ENCODE peak calls at places on chromosomes 13 and 19, in four cellular contexts. Q, C, A and Y are unnamed samples.

GRCh38 chr13:65149687-65150086 is 2080.4 kb downstream of the PCDH9 start:
- DNase-seq in Q (no peak), C (no peak), A (no peak), Y (peak)

GRCh38 chr13:31328549-31329229 is 128.9 kb downstream of the B3GLCT start:
- DNase-seq in Q (no peak), C (no peak), A (no peak), Y (no peak)

GRCh38 chr13:47545206-47545605 is 455.9 kb downstream of the SUCLA2 start:
- DNase-seq in Q (no peak), C (no peak), A (no peak), Y (no peak)

GRCh38 chr19:14003279-14004051 is 2.7 kb downstream of the RFX1 start:
- DNase-seq in Q (no peak), C (no peak), A (no peak), Y (no peak)

GRCh38 chr13:31998131-31998530 is 33.4 kb upstream of the FRY start:
- DNase-seq in Q (no peak), C (no peak), A (no peak), Y (no peak)

GRCh38 chr19:17829855-17830566 is 8.7 kb upstream of the INSL3 start:
- DNase-seq in Q (no peak), C (peak), A (no peak), Y (peak)

GRCh38 chr13:113532156-113532806 is 41.8 kb upstream of the DCUN1D2 start:
- DNase-seq in Q (no peak), C (no peak), A (no peak), Y (peak)

GRCh38 chr19:7744871-7745270 is 2.5 kb downstream of the CD209 start:
- DNase-seq in Q (no peak), C (no peak), A (no peak), Y (no peak)

GRCh38 chr13:77267362-77267761 is 59.5 kb downstream of the MYCBP2 start:
- DNase-seq in Q (no peak), C (no peak), A (no peak), Y (no peak)

GRCh38 chr19:51097166-51097736 is 11.0 kb downstream of the CTU1 start:
- DNase-seq in Q (no peak), C (peak), A (peak), Y (peak)

GRCh38 chr19:57099199-57099661 is 20.6 kb upstream of the USP29 start:
- DNase-seq in Q (no peak), C (peak), A (peak), Y (peak)

GRCh38 chr13:32587774-32588165 is 1.5 kb downstream of the PDS5B start:
- DNase-seq in Q (no peak), C (no peak), A (peak), Y (no peak)

GRCh38 chr19:19371056-19371455 is 34.4 kb upstream of the GATAD2A start:
- DNase-seq in Q (no peak), C (no peak), A (no peak), Y (no peak)

GRCh38 chr19:51402117-51402516 is 11.7 kb upstream of the C19orf84 start:
- DNase-seq in Q (no peak), C (no peak), A (no peak), Y (no peak)

GRCh38 chr13:93172109-93172508 is 54.5 kb upstream of the GPC6 start:
- DNase-seq in Q (no peak), C (no peak), A (peak), Y (peak)

GRCh38 chr19:10228925-10229324 is 2.2 kb downstream of the S1PR2 start:
- DNase-seq in Q (no peak), C (peak), A (peak), Y (peak)

GRCh38 chr19:1851581-1852293 is 3.5 kb upstream of the REXO1 start:
- DNase-seq in Q (no peak), C (no peak), A (no peak), Y (no peak)

GRCh38 chr19:19460258-19460731 is 54.8 kb downstream of the GATAD2A start:
- DNase-seq in Q (no peak), C (no peak), A (no peak), Y (no peak)

GRCh38 chr19:10858204-10858828 is 10.1 kb downstream of the C19orf38 start:
- DNase-seq in Q (no peak), C (peak), A (no peak), Y (peak)

GRCh38 chr19:34017024-34017423 is 155.3 kb upstream of the LSM14A start:
- DNase-seq in Q (no peak), C (no peak), A (no peak), Y (no peak)

GRCh38 chr19:39553082-39553652 is 13.2 kb upstream of the EID2 start:
- DNase-seq in Q (no peak), C (no peak), A (no peak), Y (no peak)

GRCh38 chr13:107819071-107819470 is 396.3 kb downstream of the LIG4 start:
- DNase-seq in Q (no peak), C (no peak), A (no peak), Y (no peak)
- TF ChIP-seq NR2C2 in Q (no peak), C (no peak), A (no peak), Y (no peak)

GRCh38 chr13:67152123-67152522 is 78.0 kb downstream of the PCDH9 start:
- DNase-seq in Q (no peak), C (no peak), A (no peak), Y (no peak)
- TF ChIP-seq USF2 in Q (no peak), C (no peak), A (no peak), Y (no peak)

GRCh38 chr13:52067237-52067636 is 42.7 kb downstream of the UTP14C start:
- DNase-seq in Q (no peak), C (no peak), A (peak), Y (no peak)

GRCh38 chr13:52070929-52071523 is 46.5 kb downstream of the UTP14C start:
- DNase-seq in Q (no peak), C (peak), A (peak), Y (no peak)
- TF ChIP-seq NR2C2 in Q (no peak), C (no peak), A (no peak), Y (no peak)

DNA sequence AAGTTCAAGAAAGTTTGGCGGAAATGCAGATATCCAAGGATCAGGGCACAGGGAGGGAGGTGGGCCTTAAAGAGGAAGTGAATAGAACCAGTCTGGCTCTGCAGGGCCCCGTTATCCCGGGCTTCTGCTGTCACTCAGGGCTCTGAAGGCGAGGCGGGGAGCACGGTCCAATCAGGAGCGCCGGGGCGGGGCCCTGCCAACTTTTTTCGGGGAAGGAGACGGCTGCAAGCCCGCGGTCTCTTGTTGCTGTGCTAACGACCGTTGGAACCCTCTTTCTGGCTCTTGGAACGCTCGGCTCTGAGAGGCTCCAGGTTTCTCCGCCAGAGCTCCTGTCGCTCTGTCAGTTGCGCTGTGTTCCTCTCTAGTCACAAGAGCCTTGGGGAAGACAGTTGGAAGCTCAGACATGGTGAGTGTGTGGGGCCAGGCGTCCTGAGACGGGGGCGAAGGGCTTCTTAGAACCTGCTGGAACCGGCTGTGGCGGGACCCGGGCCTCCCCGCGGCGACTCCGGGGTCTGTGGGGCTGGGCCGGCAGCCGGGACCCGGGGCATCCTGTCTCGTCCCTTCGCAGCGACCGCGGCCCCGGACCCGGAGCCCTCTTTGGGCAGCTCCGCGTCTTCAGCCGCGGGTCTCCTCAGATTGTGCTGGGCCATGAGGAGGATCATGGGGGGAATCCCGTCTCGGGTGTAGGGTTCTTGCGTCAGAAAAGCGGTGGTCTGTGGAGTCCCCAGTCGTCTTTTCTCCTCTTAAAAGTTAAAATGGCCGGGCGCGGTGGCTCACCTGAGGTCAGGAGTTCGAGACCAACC is 27.7 kb downstream of the ZNF844 start:
- DNase-seq in Q (peak), C (peak), A (peak), Y (peak)
- TF ChIP-seq USF2 in Q (no peak), C (no peak), A (no peak), Y (no peak)

DNA sequence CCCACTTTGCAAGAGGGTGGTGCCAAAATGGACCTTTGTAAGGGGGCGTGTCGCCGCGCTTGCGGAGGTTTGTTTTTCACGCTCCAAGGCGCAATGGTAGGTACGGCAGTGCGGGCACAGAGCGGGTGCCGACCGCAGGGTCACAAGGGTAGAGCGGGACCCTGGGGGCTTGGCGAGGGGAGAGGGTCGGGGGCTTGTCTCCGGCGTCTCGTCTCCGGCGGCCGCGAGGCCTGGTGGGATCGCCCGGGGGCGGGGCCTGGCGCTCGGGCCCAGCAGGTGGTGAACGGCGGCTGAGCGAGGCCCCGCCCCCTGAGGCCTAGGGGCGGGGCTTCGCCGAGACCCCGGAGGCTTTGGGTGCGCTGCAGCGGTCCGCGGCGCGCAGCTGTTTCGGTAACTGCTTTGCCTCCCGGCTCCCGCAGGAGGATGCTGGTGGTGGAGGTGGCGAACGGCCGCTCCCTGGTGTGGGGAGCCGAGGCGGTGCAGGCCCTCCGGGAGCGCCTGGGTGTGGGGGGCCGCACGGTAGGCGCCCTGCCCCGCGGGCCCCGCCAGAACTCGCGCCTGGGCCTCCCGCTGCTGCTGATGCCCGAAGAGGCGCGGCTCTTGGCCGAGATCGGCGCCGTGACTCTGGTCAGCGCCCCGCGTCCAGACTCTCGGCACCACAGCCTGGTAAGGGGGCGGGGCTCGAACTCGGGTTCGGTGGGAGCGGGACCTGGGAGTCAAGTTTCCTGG is at the start of gene TSEN34:
- DNase-seq in Q (no peak), C (peak), A (peak), Y (peak)
- TF ChIP-seq NR2C2 in Q (no peak), C (peak), A (no peak), Y (no peak)